ENCODE peak calls at places on chromosomes 12 and 14, in four cellular contexts. B is AG04450, A is fibroblast of lung, M is right lobe of liver. R is an unnamed sample.

GRCh38 chr12:753401-754237 is 1.2 kb downstream of the WNK1 start:
- DNase-seq in A (peak; percentile 21), B (no peak), M (peak; percentile 62), R (peak; percentile 48)

GRCh38 chr14:54564799-54565235 is 2.1 kb upstream of the SAMD4A start:
- DNase-seq in A (peak; percentile 78), M (no peak), B (peak; percentile 57), R (no peak)

GRCh38 chr14:100873083-100873482 is 30.4 kb downstream of the RTL1 start:
- DNase-seq in M (no peak), A (no peak), B (no peak), R (no peak)

GRCh38 chr14:22539831-22540230 is 49.2 kb downstream of the DAD1 start:
- DNase-seq in B (no peak), M (no peak), A (no peak), R (no peak)

GRCh38 chr14:21332950-21333349 is 50.9 kb downstream of the SUPT16H start:
- DNase-seq in A (no peak), M (no peak), B (no peak), R (no peak)

GRCh38 chr12:68356060-68356748 is 24.0 kb upstream of the MDM1 start:
- DNase-seq in B (no peak), A (no peak), M (no peak), R (no peak)

GRCh38 chr14:96268426-96269358 is 12.7 kb downstream of the BDKRB1 start:
- DNase-seq in A (peak; percentile 96), B (peak; percentile 88), M (no peak), R (no peak)

GRCh38 chr12:95870897-95871296 is 12.1 kb downstream of the SNRPF start:
- DNase-seq in A (no peak), M (no peak), B (no peak), R (no peak)

GRCh38 chr14:102374264-102374663 is 11.5 kb downstream of the TECPR2 start:
- DNase-seq in B (no peak), M (no peak), A (no peak), R (no peak)

GRCh38 chr14:72217164-72217563 is 284.9 kb downstream of the RGS6 start:
- DNase-seq in A (peak; percentile 2), M (no peak), B (no peak), R (no peak)

GRCh38 chr14:88613552-88614010 is 50.7 kb downstream of the ZC3H14 start:
- DNase-seq in B (no peak), M (peak; percentile 53), A (peak; percentile 90), R (no peak)

DNA sequence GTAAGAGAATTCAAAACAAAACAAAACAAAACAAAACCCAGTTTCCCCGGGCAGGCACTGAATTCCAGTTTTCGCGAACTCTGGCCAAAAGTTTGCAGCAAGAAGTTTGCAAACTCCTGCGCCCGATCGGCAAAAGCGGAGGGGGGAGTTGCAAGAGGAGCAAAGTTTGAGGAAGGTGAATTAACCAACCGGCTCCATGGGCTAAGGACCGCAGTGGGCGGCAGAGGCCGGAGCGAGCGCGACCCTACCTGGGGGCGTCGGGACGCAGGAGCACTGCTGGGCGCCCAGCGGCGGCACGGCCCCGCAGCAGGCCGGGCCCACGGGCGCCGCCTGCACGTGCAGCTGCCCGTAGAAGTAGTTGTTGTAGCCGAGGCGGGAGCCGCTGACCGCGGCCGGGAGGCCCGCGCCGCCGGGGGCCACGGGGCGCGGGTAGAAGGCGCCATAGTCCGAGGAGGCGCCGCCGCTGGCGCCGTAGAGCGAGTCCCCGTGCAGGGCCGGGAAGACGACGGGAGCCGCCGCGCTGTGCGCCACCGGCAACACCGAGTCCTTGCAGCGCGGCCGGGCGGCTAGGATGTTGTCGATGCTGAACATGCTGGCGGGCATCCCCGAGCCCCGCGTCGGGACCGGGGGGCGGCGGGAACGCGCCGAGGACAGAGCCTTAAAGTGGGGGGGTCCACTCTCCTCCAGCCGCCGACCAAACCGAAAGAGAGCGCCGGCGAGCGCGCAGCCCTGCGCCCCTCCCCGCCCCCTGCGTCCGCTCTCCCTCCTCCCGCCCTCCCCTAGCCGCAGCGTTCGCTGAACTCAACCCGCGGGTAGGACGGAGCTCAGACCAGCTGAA is at the start of gene GSC:
- DNase-seq in M (no peak), B (no peak), A (peak; percentile 43), R (no peak)
- H3K4me3 ChIP-seq in M (peak within 1 kb of the TSS; percentile 47), B (peak within 1 kb of the TSS; percentile 48), A (peak within 1 kb of the TSS; percentile 50), R (peak within 1 kb of the TSS; percentile 30)

DNA sequence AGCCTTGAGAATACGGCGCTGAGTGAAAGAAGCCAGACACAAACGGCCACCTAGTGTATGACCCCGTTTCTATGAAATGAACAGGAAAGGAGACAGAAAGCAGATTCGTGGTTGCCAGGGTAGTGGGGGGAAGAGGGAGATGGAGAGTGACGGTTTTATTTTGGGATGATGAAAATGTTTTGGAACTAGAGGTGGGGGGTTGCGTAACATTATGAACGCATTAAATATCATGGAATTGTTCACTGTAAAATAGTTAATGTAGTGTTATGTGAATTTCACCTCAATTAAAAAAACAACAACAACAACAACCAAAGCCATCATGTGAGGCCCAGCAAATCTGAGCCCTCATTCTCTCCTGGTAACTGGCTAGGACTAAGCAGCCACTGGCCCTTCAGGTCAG is 3.3 kb upstream of the PIWIL1 start:
- DNase-seq in M (no peak), B (no peak), A (no peak), R (no peak)
- H3K27ac ChIP-seq in M (no peak overlapping the region), B (no peak overlapping the region), A (no peak overlapping the region), R (no peak overlapping the region)

GRCh38 chr12:18165889-18166288 is 75.9 kb upstream of the RERGL start:
- DNase-seq in B (no peak), A (no peak), M (no peak), R (no peak)
- H3K4me3 ChIP-seq in B (no peak overlapping the region), A (peak overlapping the region; percentile 28), M (no peak overlapping the region), R (no peak overlapping the region)

DNA sequence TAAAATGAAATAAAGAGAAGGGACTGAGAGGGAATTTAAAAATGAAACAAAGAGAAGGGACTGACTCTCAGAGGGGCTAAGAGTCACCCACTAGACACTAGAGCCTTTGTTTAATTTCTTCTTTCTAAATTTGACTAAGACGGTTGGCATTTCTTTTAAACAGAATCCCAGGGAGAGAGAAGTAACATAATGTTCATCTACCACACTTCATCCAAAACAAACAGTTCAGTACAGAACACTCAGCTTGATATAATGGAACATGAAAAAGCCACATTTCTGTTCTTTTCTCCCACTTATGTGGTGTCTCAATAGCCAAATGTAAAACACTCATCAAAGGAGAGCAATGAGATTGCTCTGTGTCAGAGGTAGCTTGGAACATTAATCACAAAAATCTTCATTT is 10.1 kb upstream of the NT5DC3 start:
- DNase-seq in M (no peak), B (no peak), A (peak; percentile 80), R (no peak)
- H3K27ac ChIP-seq in M (no peak overlapping the region), B (no peak overlapping the region), A (no peak overlapping the region), R (no peak overlapping the region)

GRCh38 chr12:119797090-119797489 is 80.0 kb downstream of the CIT start:
- DNase-seq in M (no peak), B (no peak), A (no peak), R (no peak)

GRCh38 chr12:119803391-119803791 is 73.7 kb downstream of the CIT start:
- DNase-seq in A (peak; percentile 48), M (no peak), B (no peak), R (no peak)

GRCh38 chr12:119804011-119804641 is 73.0 kb downstream of the CIT start:
- DNase-seq in B (no peak), A (peak; percentile 75), M (no peak), R (no peak)

GRCh38 chr12:119807380-119807779 is 69.7 kb downstream of the CIT start:
- DNase-seq in A (no peak), B (no peak), M (no peak), R (no peak)

DNA sequence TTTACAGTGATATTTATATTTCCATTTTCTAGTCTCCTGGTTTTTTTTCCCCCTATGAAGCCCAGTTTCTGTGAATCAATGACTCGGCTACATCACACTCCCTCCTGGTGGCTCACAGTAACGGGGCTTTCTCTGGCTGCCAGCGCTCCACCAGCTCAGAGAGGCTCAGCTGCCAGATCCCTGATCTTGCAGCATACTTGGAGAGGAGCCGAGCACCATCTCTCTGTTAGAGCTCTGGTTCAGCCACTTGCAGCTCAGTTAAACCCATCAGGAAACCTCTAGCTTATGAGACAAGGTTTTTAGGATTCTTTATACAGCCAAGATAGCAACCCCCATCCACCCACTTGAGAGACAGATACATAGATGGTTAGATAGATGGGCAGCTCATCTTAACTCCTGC is 74.6 kb downstream of the CIT start:
- DNase-seq in A (peak; percentile 45), M (no peak), B (no peak), R (no peak)
- H3K4me3 ChIP-seq in A (peak overlapping the region; percentile 68), M (no peak overlapping the region), B (no peak overlapping the region), R (no peak overlapping the region)

GRCh38 chr14:24389266-24389855 is 9.4 kb upstream of the NYNRIN start:
- DNase-seq in B (no peak), A (peak; percentile 36), M (no peak), R (no peak)
- H3K27ac ChIP-seq in B (peak overlapping the region; percentile 21), A (no peak overlapping the region), M (no peak overlapping the region), R (no peak overlapping the region)

GRCh38 chr12:3933819-3934192 is 60.6 kb upstream of the PARP11 start:
- DNase-seq in A (no peak), M (no peak), B (no peak), R (no peak)

GRCh38 chr12:3933074-3933818 is 60.0 kb upstream of the PARP11 start:
- DNase-seq in A (no peak), B (no peak), M (no peak), R (no peak)

GRCh38 chr12:3931721-3932120 is 58.5 kb upstream of the PARP11 start:
- DNase-seq in B (no peak), A (no peak), M (no peak), R (no peak)

GRCh38 chr12:3938042-3938544 is 64.9 kb upstream of the PARP11 start:
- DNase-seq in B (no peak), M (no peak), A (no peak), R (no peak)

DNA sequence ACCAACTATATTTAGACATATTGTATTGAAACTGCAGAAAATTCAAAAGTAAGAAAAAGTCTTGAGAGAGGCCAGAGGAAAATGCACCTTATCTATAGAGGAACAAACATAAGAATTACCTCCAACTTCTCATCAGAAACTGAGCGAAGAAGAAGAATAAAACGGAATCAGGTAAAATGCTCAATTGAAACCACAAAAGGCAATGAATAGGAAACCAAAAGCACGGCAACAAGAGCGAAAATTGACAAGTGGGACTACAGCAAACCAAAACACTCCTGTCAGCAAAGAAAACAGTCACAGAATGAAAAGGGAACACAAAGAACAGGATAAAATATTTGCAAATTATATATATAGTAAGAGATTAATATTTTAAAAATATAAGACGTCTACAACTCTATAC is 61.9 kb upstream of the PARP11 start:
- DNase-seq in B (no peak), A (no peak), M (no peak), R (no peak)
- H3K4me3 ChIP-seq in B (no peak overlapping the region), A (no peak overlapping the region), M (no peak overlapping the region), R (no peak overlapping the region)

DNA sequence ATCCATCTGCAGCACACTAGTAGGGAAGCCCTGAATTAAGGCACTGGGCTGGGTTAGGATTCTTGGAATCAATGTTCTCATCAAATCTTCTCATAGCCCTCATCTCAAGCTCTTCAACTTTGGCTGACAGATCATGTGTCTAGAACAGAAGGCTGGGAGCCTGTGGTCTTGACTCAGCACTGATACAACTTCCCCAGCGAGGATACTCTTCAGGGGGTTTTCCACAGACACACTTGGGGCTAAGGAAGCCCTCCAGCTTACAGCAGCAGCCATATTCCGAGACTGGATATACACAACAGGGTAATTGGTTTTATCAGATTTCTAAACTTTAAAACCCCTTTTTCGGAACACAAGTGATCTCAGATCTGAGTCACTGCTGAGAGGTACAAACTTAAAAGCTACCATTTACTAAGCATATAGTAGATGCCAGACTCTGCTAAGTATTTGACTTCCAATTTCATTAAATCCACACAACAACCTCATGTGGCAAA is 3.5 kb downstream of the FMNL3 start:
- DNase-seq in M (no peak), B (peak; percentile 50), A (peak; percentile 85), R (peak; percentile 20)
- H3K27ac ChIP-seq in M (no peak overlapping the region), B (peak overlapping the region; percentile 66), A (no peak overlapping the region), R (no peak overlapping the region)

GRCh38 chr12:46207644-46208043 is 61.2 kb downstream of the SLC38A1 start:
- DNase-seq in M (no peak), A (no peak), B (no peak), R (no peak)
- H3K4me3 ChIP-seq in M (no peak overlapping the region), A (no peak overlapping the region), B (no peak overlapping the region), R (no peak overlapping the region)